ENCODE peak calls at places on chromosome 2, in ten cellular contexts. One of them, this sample, is unnamed.

GRCh38 chr2:167182403-167182802 is 294.1 kb downstream of the XIRP2 start:
- DNase-seq in right cardiac atrium: no peak
- DNase-seq in upper lobe of right lung: no peak
- DNase-seq in lower lobe of right lung: no peak
- DNase-seq in gastrocnemius medialis: no peak
- DNase-seq in Panc1: no peak
- DNase-seq in AG04450: no peak
- DNase-seq in heart left ventricle: no peak
- DNase-seq in brain microvascular endothelial cell: no peak
- DNase-seq in cardiac muscle cell: no peak
- DNase-seq in this sample: no peak

GRCh38 chr2:28161466-28161865 is 231.2 kb upstream of the FOSL2 start:
- DNase-seq in right cardiac atrium: no peak
- DNase-seq in upper lobe of right lung: no peak
- DNase-seq in lower lobe of right lung: no peak
- DNase-seq in gastrocnemius medialis: no peak
- DNase-seq in Panc1: no peak
- DNase-seq in AG04450: no peak
- DNase-seq in heart left ventricle: no peak
- DNase-seq in brain microvascular endothelial cell: no peak
- DNase-seq in cardiac muscle cell: peak
- DNase-seq in this sample: no peak

GRCh38 chr2:135742307-135742838 is 718 bp downstream of the UBXN4 start:
- DNase-seq in right cardiac atrium: no peak
- DNase-seq in upper lobe of right lung: peak
- DNase-seq in lower lobe of right lung: no peak
- DNase-seq in gastrocnemius medialis: no peak
- DNase-seq in Panc1: no peak
- DNase-seq in AG04450: no peak
- DNase-seq in heart left ventricle: peak
- DNase-seq in brain microvascular endothelial cell: peak
- DNase-seq in cardiac muscle cell: peak
- DNase-seq in this sample: peak

GRCh38 chr2:161250864-161251436 is 57.3 kb upstream of the PSMD14 start:
- DNase-seq in right cardiac atrium: no peak
- DNase-seq in upper lobe of right lung: no peak
- DNase-seq in lower lobe of right lung: no peak
- DNase-seq in gastrocnemius medialis: no peak
- DNase-seq in Panc1: peak
- DNase-seq in AG04450: no peak
- DNase-seq in heart left ventricle: no peak
- DNase-seq in brain microvascular endothelial cell: peak
- DNase-seq in cardiac muscle cell: peak
- DNase-seq in this sample: no peak

GRCh38 chr2:68806511-68807109 is 64.6 kb downstream of the BMP10 start:
- DNase-seq in right cardiac atrium: no peak
- DNase-seq in upper lobe of right lung: no peak
- DNase-seq in lower lobe of right lung: no peak
- DNase-seq in gastrocnemius medialis: no peak
- DNase-seq in Panc1: no peak
- DNase-seq in AG04450: peak
- DNase-seq in heart left ventricle: no peak
- DNase-seq in brain microvascular endothelial cell: peak
- DNase-seq in cardiac muscle cell: peak
- DNase-seq in this sample: no peak

GRCh38 chr2:24463271-24463670 is 27.8 kb upstream of the NCOA1 start:
- DNase-seq in right cardiac atrium: no peak
- DNase-seq in upper lobe of right lung: no peak
- DNase-seq in lower lobe of right lung: no peak
- DNase-seq in gastrocnemius medialis: no peak
- DNase-seq in Panc1: no peak
- DNase-seq in AG04450: no peak
- DNase-seq in heart left ventricle: no peak
- DNase-seq in brain microvascular endothelial cell: no peak
- DNase-seq in cardiac muscle cell: no peak
- DNase-seq in this sample: no peak

GRCh38 chr2:54353216-54353615 is 97.2 kb upstream of the TSPYL6 start:
- DNase-seq in right cardiac atrium: no peak
- DNase-seq in upper lobe of right lung: no peak
- DNase-seq in lower lobe of right lung: no peak
- DNase-seq in gastrocnemius medialis: no peak
- DNase-seq in Panc1: no peak
- DNase-seq in AG04450: no peak
- DNase-seq in heart left ventricle: no peak
- DNase-seq in brain microvascular endothelial cell: no peak
- DNase-seq in cardiac muscle cell: no peak
- DNase-seq in this sample: no peak

GRCh38 chr2:234967201-234967873 is 15.5 kb downstream of the SH3BP4 start:
- DNase-seq in right cardiac atrium: no peak
- DNase-seq in upper lobe of right lung: no peak
- DNase-seq in lower lobe of right lung: no peak
- DNase-seq in gastrocnemius medialis: no peak
- DNase-seq in Panc1: no peak
- DNase-seq in AG04450: no peak
- DNase-seq in heart left ventricle: no peak
- DNase-seq in brain microvascular endothelial cell: no peak
- DNase-seq in cardiac muscle cell: no peak
- DNase-seq in this sample: peak

GRCh38 chr2:221573430-221574230 is 1.5 kb upstream of the EPHA4 start:
- DNase-seq in right cardiac atrium: peak
- DNase-seq in upper lobe of right lung: peak
- DNase-seq in lower lobe of right lung: peak
- DNase-seq in gastrocnemius medialis: peak
- DNase-seq in Panc1: no peak
- DNase-seq in AG04450: peak
- DNase-seq in heart left ventricle: peak
- DNase-seq in brain microvascular endothelial cell: peak
- DNase-seq in cardiac muscle cell: peak
- DNase-seq in this sample: peak
- H3K27ac ChIP-seq in right cardiac atrium: peak
- H3K27ac ChIP-seq in upper lobe of right lung: peak
- H3K27ac ChIP-seq in lower lobe of right lung: peak
- H3K27ac ChIP-seq in gastrocnemius medialis: peak
- H3K27ac ChIP-seq in Panc1: no peak
- H3K27ac ChIP-seq in AG04450: peak
- H3K27ac ChIP-seq in heart left ventricle: peak
- H3K27ac ChIP-seq in brain microvascular endothelial cell: peak
- H3K27ac ChIP-seq in cardiac muscle cell: peak
- H3K27ac ChIP-seq in this sample: peak

GRCh38 chr2:196125596-196125995 is 45.8 kb downstream of the STK17B start:
- DNase-seq in right cardiac atrium: no peak
- DNase-seq in upper lobe of right lung: no peak
- DNase-seq in lower lobe of right lung: no peak
- DNase-seq in gastrocnemius medialis: no peak
- DNase-seq in Panc1: no peak
- DNase-seq in AG04450: no peak
- DNase-seq in heart left ventricle: no peak
- DNase-seq in brain microvascular endothelial cell: no peak
- DNase-seq in cardiac muscle cell: peak
- DNase-seq in this sample: no peak

GRCh38 chr2:196128749-196129148 is 42.6 kb downstream of the STK17B start:
- DNase-seq in right cardiac atrium: no peak
- DNase-seq in upper lobe of right lung: no peak
- DNase-seq in lower lobe of right lung: no peak
- DNase-seq in gastrocnemius medialis: no peak
- DNase-seq in Panc1: no peak
- DNase-seq in AG04450: no peak
- DNase-seq in heart left ventricle: no peak
- DNase-seq in brain microvascular endothelial cell: no peak
- DNase-seq in cardiac muscle cell: no peak
- DNase-seq in this sample: no peak

GRCh38 chr2:196119926-196120325 is 51.3 kb upstream of the DNAH7 start:
- DNase-seq in right cardiac atrium: no peak
- DNase-seq in upper lobe of right lung: no peak
- DNase-seq in lower lobe of right lung: no peak
- DNase-seq in gastrocnemius medialis: no peak
- DNase-seq in Panc1: no peak
- DNase-seq in AG04450: no peak
- DNase-seq in heart left ventricle: no peak
- DNase-seq in brain microvascular endothelial cell: no peak
- DNase-seq in cardiac muscle cell: no peak
- DNase-seq in this sample: no peak

DNA sequence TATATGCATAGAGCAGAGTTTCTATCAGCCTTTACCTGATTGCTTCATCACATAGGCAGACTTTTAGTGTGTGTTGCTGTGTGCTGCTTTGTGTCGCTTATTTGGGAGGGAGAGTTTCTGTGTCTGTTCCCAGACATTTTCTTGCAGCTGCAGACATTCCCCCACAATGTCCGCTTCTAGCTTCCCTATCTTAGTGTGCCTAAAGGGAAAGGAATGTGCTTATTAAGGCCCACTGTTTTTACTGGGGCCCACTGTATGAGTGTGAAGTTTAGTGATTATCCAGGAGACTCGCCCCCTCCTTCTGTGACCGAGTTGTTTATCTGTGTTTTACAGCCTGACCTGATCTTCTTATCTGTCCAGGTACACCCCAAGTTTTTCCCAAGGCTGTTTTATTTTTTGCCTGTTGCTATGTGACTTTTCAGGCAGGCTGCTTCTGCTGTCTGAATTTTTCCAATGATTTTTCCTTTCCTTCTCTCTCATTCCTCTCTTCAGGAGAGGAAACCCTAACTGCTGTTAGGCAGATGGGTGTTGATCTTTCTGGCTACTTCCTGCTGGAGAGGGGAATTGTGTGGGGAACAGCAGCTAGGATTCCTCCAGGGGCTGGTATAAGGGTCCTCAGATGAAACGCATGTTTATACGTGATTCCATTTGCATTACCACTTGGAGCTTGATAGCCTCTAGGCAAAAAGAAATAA is 47.6 kb downstream of the STK17B start:
- DNase-seq in right cardiac atrium: no peak
- DNase-seq in upper lobe of right lung: no peak
- DNase-seq in lower lobe of right lung: no peak
- DNase-seq in gastrocnemius medialis: no peak
- DNase-seq in Panc1: no peak
- DNase-seq in AG04450: no peak
- DNase-seq in heart left ventricle: no peak
- DNase-seq in brain microvascular endothelial cell: peak
- DNase-seq in cardiac muscle cell: peak
- DNase-seq in this sample: no peak
- H3K27ac ChIP-seq in right cardiac atrium: no peak
- H3K27ac ChIP-seq in upper lobe of right lung: no peak
- H3K27ac ChIP-seq in lower lobe of right lung: no peak
- H3K27ac ChIP-seq in gastrocnemius medialis: no peak
- H3K27ac ChIP-seq in Panc1: no peak
- H3K27ac ChIP-seq in AG04450: peak
- H3K27ac ChIP-seq in heart left ventricle: no peak
- H3K27ac ChIP-seq in brain microvascular endothelial cell: peak
- H3K27ac ChIP-seq in cardiac muscle cell: peak
- H3K27ac ChIP-seq in this sample: no peak

GRCh38 chr2:11983870-11984269 is 237.4 kb downstream of the LPIN1 start:
- DNase-seq in right cardiac atrium: no peak
- DNase-seq in upper lobe of right lung: no peak
- DNase-seq in lower lobe of right lung: no peak
- DNase-seq in gastrocnemius medialis: no peak
- DNase-seq in Panc1: no peak
- DNase-seq in AG04450: no peak
- DNase-seq in heart left ventricle: no peak
- DNase-seq in brain microvascular endothelial cell: no peak
- DNase-seq in cardiac muscle cell: no peak
- DNase-seq in this sample: no peak

GRCh38 chr2:11984556-11985158 is 238.2 kb downstream of the LPIN1 start:
- DNase-seq in right cardiac atrium: no peak
- DNase-seq in upper lobe of right lung: no peak
- DNase-seq in lower lobe of right lung: no peak
- DNase-seq in gastrocnemius medialis: no peak
- DNase-seq in Panc1: no peak
- DNase-seq in AG04450: no peak
- DNase-seq in heart left ventricle: no peak
- DNase-seq in brain microvascular endothelial cell: no peak
- DNase-seq in cardiac muscle cell: no peak
- DNase-seq in this sample: no peak

GRCh38 chr2:11977766-11978524 is 231.5 kb downstream of the LPIN1 start:
- DNase-seq in right cardiac atrium: no peak
- DNase-seq in upper lobe of right lung: no peak
- DNase-seq in lower lobe of right lung: no peak
- DNase-seq in gastrocnemius medialis: no peak
- DNase-seq in Panc1: no peak
- DNase-seq in AG04450: no peak
- DNase-seq in heart left ventricle: no peak
- DNase-seq in brain microvascular endothelial cell: no peak
- DNase-seq in cardiac muscle cell: no peak
- DNase-seq in this sample: no peak

GRCh38 chr2:11983401-11983800 is 237.0 kb downstream of the LPIN1 start:
- DNase-seq in right cardiac atrium: no peak
- DNase-seq in upper lobe of right lung: no peak
- DNase-seq in lower lobe of right lung: no peak
- DNase-seq in gastrocnemius medialis: no peak
- DNase-seq in Panc1: no peak
- DNase-seq in AG04450: no peak
- DNase-seq in heart left ventricle: no peak
- DNase-seq in brain microvascular endothelial cell: no peak
- DNase-seq in cardiac muscle cell: no peak
- DNase-seq in this sample: no peak

GRCh38 chr2:11980809-11981208 is 234.4 kb downstream of the LPIN1 start:
- DNase-seq in right cardiac atrium: no peak
- DNase-seq in upper lobe of right lung: no peak
- DNase-seq in lower lobe of right lung: no peak
- DNase-seq in gastrocnemius medialis: no peak
- DNase-seq in Panc1: no peak
- DNase-seq in AG04450: no peak
- DNase-seq in heart left ventricle: no peak
- DNase-seq in brain microvascular endothelial cell: no peak
- DNase-seq in cardiac muscle cell: no peak
- DNase-seq in this sample: no peak
- H3K27ac ChIP-seq in right cardiac atrium: no peak
- H3K27ac ChIP-seq in upper lobe of right lung: no peak
- H3K27ac ChIP-seq in lower lobe of right lung: no peak
- H3K27ac ChIP-seq in gastrocnemius medialis: no peak
- H3K27ac ChIP-seq in Panc1: no peak
- H3K27ac ChIP-seq in AG04450: no peak
- H3K27ac ChIP-seq in heart left ventricle: no peak
- H3K27ac ChIP-seq in brain microvascular endothelial cell: no peak
- H3K27ac ChIP-seq in cardiac muscle cell: no peak
- H3K27ac ChIP-seq in this sample: no peak

DNA sequence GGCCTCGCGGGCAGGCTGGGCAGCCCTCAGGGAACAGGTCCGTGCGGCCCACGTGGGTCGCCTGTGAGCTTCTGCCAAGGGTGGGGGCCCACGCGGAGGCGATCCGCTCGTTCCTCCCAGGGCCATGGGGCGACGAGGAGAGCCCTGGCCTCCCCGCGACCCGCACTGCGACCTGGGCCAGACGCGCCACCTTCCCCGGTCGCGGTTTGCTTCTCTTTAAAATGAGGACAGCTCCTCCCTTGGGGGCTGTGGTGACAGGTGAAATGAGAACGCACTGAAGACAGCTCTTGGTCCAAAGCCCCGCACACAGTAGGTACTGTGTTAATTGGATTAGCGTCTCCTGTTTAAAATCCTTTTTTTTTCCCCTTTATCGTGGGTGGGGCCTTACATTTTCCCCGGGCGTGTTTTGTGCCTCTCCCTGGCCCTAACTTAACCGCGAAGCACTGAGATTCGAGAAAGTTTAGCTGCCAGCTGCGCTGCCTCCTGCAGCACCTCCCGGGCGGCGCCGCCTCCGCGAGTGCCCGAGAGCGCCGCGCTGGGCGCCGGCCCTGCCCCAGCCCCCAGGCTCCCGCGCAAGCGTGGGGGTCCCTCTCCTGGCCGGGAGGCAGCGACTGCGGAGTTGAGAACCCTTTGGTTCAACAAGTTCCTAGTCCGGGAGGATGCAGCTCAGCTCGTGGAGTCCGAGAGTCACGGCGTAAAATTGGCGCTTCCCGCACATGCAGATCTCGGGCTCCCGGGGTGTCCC is 1.1 kb downstream of the HPCAL1 start:
- DNase-seq in right cardiac atrium: peak
- DNase-seq in upper lobe of right lung: peak
- DNase-seq in lower lobe of right lung: peak
- DNase-seq in gastrocnemius medialis: no peak
- DNase-seq in Panc1: no peak
- DNase-seq in AG04450: no peak
- DNase-seq in heart left ventricle: peak
- DNase-seq in brain microvascular endothelial cell: no peak
- DNase-seq in cardiac muscle cell: peak
- DNase-seq in this sample: peak
- H3K27ac ChIP-seq in right cardiac atrium: no peak
- H3K27ac ChIP-seq in upper lobe of right lung: peak
- H3K27ac ChIP-seq in lower lobe of right lung: peak
- H3K27ac ChIP-seq in gastrocnemius medialis: peak
- H3K27ac ChIP-seq in Panc1: peak
- H3K27ac ChIP-seq in AG04450: no peak
- H3K27ac ChIP-seq in heart left ventricle: peak
- H3K27ac ChIP-seq in brain microvascular endothelial cell: no peak
- H3K27ac ChIP-seq in cardiac muscle cell: no peak
- H3K27ac ChIP-seq in this sample: peak